ENCODE peak calls at places on chromosomes 5 and 9, in four cellular contexts. I is A549, H is K562, S is HepG2. K is an unnamed sample.

GRCh38 chr5:64899838-64900237 is 131.1 kb downstream of the CWC27 start:
- DNase-seq in S (no peak), I (no peak), H (no peak), K (no peak)

GRCh38 chr5:96338624-96339023 is 94.4 kb downstream of the PCSK1 start:
- DNase-seq in I (no peak), H (no peak), S (peak), K (no peak)

GRCh38 chr5:18744990-18745590 is 1110.8 kb downstream of the TAF11L14 start:
- DNase-seq in I (no peak), H (no peak), S (no peak), K (no peak)

GRCh38 chr5:117433841-117434240 is 859.2 kb upstream of the SEMA6A start:
- DNase-seq in I (no peak), H (no peak), S (no peak), K (no peak)

GRCh38 chr9:23941051-23941450 is 115.0 kb upstream of the ELAVL2 start:
- DNase-seq in S (no peak), H (no peak), I (peak), K (no peak)

GRCh38 chr5:76838481-76839261 is 11.1 kb upstream of the S100Z start:
- DNase-seq in S (peak), H (no peak), I (peak), K (no peak)

GRCh38 chr9:104905931-104906330 is 22.0 kb downstream of the ABCA1 start:
- DNase-seq in S (no peak), H (no peak), I (no peak), K (no peak)

GRCh38 chr5:57277085-57277484 is 103.2 kb downstream of the GPBP1 start:
- DNase-seq in H (no peak), I (peak), S (no peak), K (no peak)

GRCh38 chr9:110900917-110901316 is 137.4 kb downstream of the LPAR1 start:
- DNase-seq in I (no peak), H (no peak), S (no peak), K (no peak)

GRCh38 chr5:78979117-78979742 is 5.9 kb downstream of the ARSB start:
- DNase-seq in H (no peak), S (peak), I (no peak), K (no peak)

GRCh38 chr5:57537831-57538230 is 55.2 kb upstream of the ACTBL2 start:
- DNase-seq in I (no peak), S (no peak), H (no peak), K (no peak)

GRCh38 chr5:118597448-118597847 is 390.9 kb downstream of the DTWD2 start:
- DNase-seq in H (no peak), I (no peak), S (no peak), K (no peak)

GRCh38 chr5:130400091-130400490 is 495.8 kb downstream of the CHSY3 start:
- DNase-seq in I (peak), H (no peak), S (peak), K (no peak)

GRCh38 chr9:133506653-133507038 is 18.1 kb downstream of the MYMK start:
- DNase-seq in S (peak), I (peak), H (no peak), K (no peak)

GRCh38 chr9:97985058-97985861 is 2.1 kb downstream of the ANP32B start:
- DNase-seq in I (peak), H (no peak), S (no peak), K (peak)

GRCh38 chr5:154519375-154519774 is 41.3 kb upstream of the HAND1 start:
- DNase-seq in I (peak), S (no peak), H (no peak), K (no peak)

GRCh38 chr5:81420039-81420667 is 26.2 kb upstream of the ACOT12 start:
- DNase-seq in H (no peak), S (no peak), I (peak), K (no peak)

GRCh38 chr5:32852535-32852934 is 141.4 kb downstream of the NPR3 start:
- DNase-seq in H (no peak), I (peak), S (peak), K (peak)

GRCh38 chr5:99928490-99928889 is 606.7 kb upstream of the FAM174A start:
- DNase-seq in S (no peak), I (no peak), H (no peak), K (no peak)

GRCh38 chr5:149450199-149450598 is 71.1 kb upstream of the IL17B start:
- DNase-seq in I (no peak), H (no peak), S (no peak), K (no peak)

GRCh38 chr5:177496111-177497010 is 1.0 kb downstream of the PDLIM7 start:
- DNase-seq in S (peak), I (peak), H (peak), K (peak)
- TF ChIP-seq NR3C1 in S (no peak), I (no peak), H (no peak), K (no peak)

GRCh38 chr5:121940741-121941140 is 21.0 kb upstream of the SRFBP1 start:
- DNase-seq in I (no peak), S (no peak), H (no peak), K (no peak)

DNA sequence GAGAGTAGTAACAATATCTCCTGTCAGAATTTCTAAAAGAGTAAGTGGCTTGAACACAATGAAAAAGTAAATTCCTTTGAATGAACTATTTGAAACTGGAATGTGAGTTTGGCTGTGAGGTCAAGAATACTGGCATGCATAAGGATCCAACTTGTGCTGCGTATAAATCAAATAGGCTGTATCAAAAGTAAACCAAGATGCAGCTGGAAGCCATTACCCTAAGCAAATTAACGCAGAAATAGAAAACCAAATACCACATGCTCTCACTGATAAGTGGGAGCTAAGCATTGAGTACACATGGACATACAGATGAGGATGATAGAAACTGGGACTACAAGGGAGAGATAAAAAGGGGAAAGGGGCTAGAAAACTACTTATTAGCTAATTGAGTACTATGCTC is 24.0 kb upstream of the SRFBP1 start:
- DNase-seq in S (no peak), I (no peak), H (no peak), K (no peak)
- TF ChIP-seq NR3C1 in S (no peak), I (no peak), H (no peak), K (no peak)

DNA sequence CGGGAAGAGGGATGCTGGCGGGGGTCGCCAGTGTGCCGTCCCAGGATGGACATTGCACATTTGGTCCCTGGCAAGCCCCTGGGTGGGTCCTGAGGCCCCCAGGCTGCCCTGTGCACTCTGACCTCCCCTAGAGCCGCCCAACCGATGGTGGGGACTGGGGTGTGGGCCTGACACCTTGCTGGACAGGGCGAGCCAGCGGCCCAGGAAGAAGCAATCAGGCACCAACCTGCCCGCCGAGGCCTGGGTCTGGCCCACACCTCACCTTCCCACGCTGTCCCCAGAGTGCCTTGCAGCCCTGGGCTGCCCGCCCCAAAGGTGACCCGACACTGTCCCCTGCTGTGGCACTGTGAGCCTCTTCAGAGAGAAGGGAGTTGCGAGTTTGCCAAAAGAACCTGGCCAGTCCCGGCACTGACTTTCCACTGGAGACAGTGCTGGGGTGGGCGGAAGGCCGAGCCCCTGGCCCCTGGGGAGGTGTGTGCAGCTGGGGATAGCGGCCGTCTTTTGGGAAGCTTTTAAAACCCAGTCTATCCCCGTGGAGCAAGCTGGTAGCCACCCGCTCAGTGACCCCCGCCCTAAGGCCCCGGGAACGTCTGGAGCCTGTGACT is 12.0 kb upstream of the NRARP start:
- DNase-seq in H (no peak), I (peak), S (no peak), K (no peak)
- TF ChIP-seq NR3C1 in H (no peak), I (no peak), S (no peak), K (no peak)

DNA sequence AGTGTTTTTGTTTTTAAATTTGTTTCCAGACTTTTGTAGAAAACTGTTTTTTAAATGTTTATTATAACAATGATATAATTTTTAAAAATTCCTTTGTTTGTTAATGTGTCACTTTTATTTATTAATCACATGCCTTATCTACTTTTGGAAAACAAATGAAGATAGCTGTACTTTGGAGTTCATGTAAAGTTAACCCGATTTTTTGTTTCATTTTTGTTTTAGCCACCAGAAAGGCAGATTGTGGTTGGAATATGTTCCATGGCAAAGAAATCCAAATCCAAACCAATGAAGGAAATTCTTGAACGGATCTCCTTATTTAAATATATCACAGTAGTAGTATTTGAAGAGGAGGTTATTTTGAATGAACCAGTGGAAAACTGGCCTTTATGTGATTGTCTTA is 13.1 kb downstream of the PPIP5K2 start:
- DNase-seq in I (no peak), H (no peak), S (no peak), K (no peak)
- TF ChIP-seq NR3C1 in I (no peak), H (no peak), S (no peak), K (no peak)